ENCODE peak calls at places on chromosomes 4 and X, in seven cellular contexts. U is suprapubic skin; E is mesenchymal stem cell; D is foreskin fibroblast; C is CD4-positive, CD25-positive, alpha-beta regulatory T cell; Z is neuronal stem cell; B is IMR-90. F is an unnamed sample.

GRCh38 chrX:102684772-102685520 is 27.3 kb upstream of the GPRASP2 start:
- DNase-seq in U (no peak), D (no peak), E (no peak), C (no peak), B (no peak), Z (no peak), F (no peak)

GRCh38 chr4:54172156-54172555 is 56.9 kb upstream of the PDGFRA start:
- DNase-seq in U (no peak), D (no peak), C (no peak), E (no peak), Z (no peak), B (no peak), F (no peak)

GRCh38 chr4:166293551-166293950 is 420.5 kb downstream of the TLL1 start:
- DNase-seq in B (no peak), Z (no peak), U (no peak), E (no peak), C (no peak), D (peak; percentile 49), F (no peak)

GRCh38 chr4:113831469-113831868 is 69.9 kb upstream of the CAMK2D start:
- DNase-seq in Z (no peak), B (no peak), C (no peak), D (no peak), E (no peak), U (no peak), F (peak; percentile 39)

GRCh38 chr4:126799471-126799870 is 833.3 kb upstream of the INTU start:
- DNase-seq in D (peak; percentile 31), Z (no peak), B (peak; percentile 13), U (no peak), C (no peak), E (peak; percentile 5), F (no peak)

GRCh38 chr4:114890773-114891172 is 222.6 kb downstream of the NDST4 start:
- DNase-seq in U (no peak), D (peak; percentile 24), B (no peak), E (peak; percentile 3), Z (no peak), C (no peak), F (no peak)

GRCh38 chr4:186604124-186604627 is 48.8 kb upstream of the MTNR1A start:
- DNase-seq in E (no peak), D (no peak), B (no peak), C (no peak), U (no peak), Z (no peak), F (peak; percentile 92)

GRCh38 chrX:33543757-33544156 is 332.4 kb upstream of the DMD start:
- DNase-seq in Z (no peak), D (no peak), E (no peak), B (no peak), U (no peak), C (no peak), F (no peak)

GRCh38 chr4:144421839-144422565 is 224.0 kb upstream of the HHIP start:
- DNase-seq in U (no peak), C (no peak), Z (peak; percentile 5), D (no peak), B (no peak), E (no peak), F (no peak)

GRCh38 chr4:168755643-168756482 is 254.2 kb downstream of the CBR4 start:
- DNase-seq in Z (no peak), C (no peak), D (no peak), U (no peak), B (peak; percentile 66), E (peak; percentile 49), F (no peak)

GRCh38 chr4:63396269-63396668 is 1013.0 kb downstream of the TECRL start:
- DNase-seq in B (no peak), C (no peak), U (no peak), D (no peak), Z (no peak), E (no peak), F (no peak)

GRCh38 chr4:174503079-174503724 is 19.1 kb downstream of the HPGD start:
- DNase-seq in C (no peak), Z (no peak), B (no peak), D (peak; percentile 39), E (no peak), U (no peak), F (no peak)

GRCh38 chr4:96073446-96073845 is 233.6 kb downstream of the PDHA2 start:
- DNase-seq in C (no peak), D (no peak), U (no peak), Z (no peak), B (no peak), E (no peak), F (no peak)

GRCh38 chrX:30906726-30907125 is 17.7 kb upstream of the TAB3 start:
- DNase-seq in B (peak; percentile 54), D (peak; percentile 36), Z (no peak), E (no peak), U (no peak), C (no peak), F (no peak)

GRCh38 chr4:36213956-36214355 is 30.4 kb downstream of the ARAP2 start:
- DNase-seq in B (no peak), U (no peak), C (no peak), E (no peak), D (no peak), Z (no peak), F (no peak)

GRCh38 chr4:4233610-4234009 is 6.9 kb upstream of the OTOP1 start:
- DNase-seq in Z (no peak), U (no peak), C (no peak), B (no peak), E (no peak), D (no peak), F (no peak)

GRCh38 chr4:4227510-4228355 is 1.0 kb upstream of the OTOP1 start:
- DNase-seq in U (no peak), E (no peak), B (no peak), D (no peak), Z (no peak), C (no peak), F (no peak)

GRCh38 chr4:4226606-4227438 is at the start of gene OTOP1:
- DNase-seq in E (no peak), D (no peak), U (no peak), B (no peak), Z (no peak), C (no peak), F (no peak)

GRCh38 chr4:4225915-4226605 is 669 bp downstream of the OTOP1 start:
- DNase-seq in B (peak; percentile 2), D (peak; percentile 47), C (no peak), E (peak; percentile 7), U (no peak), Z (no peak), F (no peak)

GRCh38 chr4:4228356-4228668 is 1.6 kb upstream of the OTOP1 start:
- DNase-seq in C (no peak), B (no peak), Z (no peak), D (no peak), U (no peak), E (no peak), F (no peak)
- H3K4me3 ChIP-seq in C (no peak overlapping the region), B (no peak overlapping the region), Z (no peak overlapping the region), D (no peak overlapping the region), U (no peak overlapping the region), E (no peak overlapping the region), F (no peak overlapping the region)

GRCh38 chrX:41711021-41711667 is 12.8 kb upstream of the GPR82 start:
- DNase-seq in B (no peak), E (no peak), Z (no peak), C (no peak), U (no peak), D (no peak), F (no peak)

GRCh38 chrX:41707218-41707617 is 16.8 kb upstream of the GPR82 start:
- DNase-seq in E (no peak), B (no peak), U (no peak), Z (no peak), D (no peak), C (no peak), F (no peak)

GRCh38 chrX:41703574-41704029 is 14.8 kb downstream of the GPR34 start:
- DNase-seq in C (no peak), E (no peak), D (no peak), Z (no peak), U (no peak), B (no peak), F (no peak)

GRCh38 chrX:41705042-41705441 is 16.3 kb downstream of the GPR34 start:
- DNase-seq in U (no peak), E (no peak), Z (no peak), B (no peak), C (no peak), D (peak; percentile 8), F (no peak)

GRCh38 chrX:41705680-41706374 is 17.1 kb downstream of the GPR34 start:
- DNase-seq in Z (no peak), U (no peak), C (no peak), D (no peak), B (no peak), E (no peak), F (no peak)
- H3K4me3 ChIP-seq in Z (no peak overlapping the region), U (no peak overlapping the region), C (no peak overlapping the region), D (no peak overlapping the region), B (no peak overlapping the region), E (no peak overlapping the region), F (no peak overlapping the region)

GRCh38 chr4:2689114-2689513 is 67.0 kb downstream of the TNIP2 start:
- DNase-seq in U (no peak), Z (no peak), B (no peak), C (no peak), E (no peak), D (peak; percentile 51), F (no peak)

GRCh38 chr4:2688281-2688680 is 67.9 kb downstream of the TNIP2 start:
- DNase-seq in B (no peak), Z (no peak), C (no peak), E (no peak), U (no peak), D (no peak), F (no peak)

GRCh38 chr4:2688697-2689096 is 67.4 kb downstream of the TNIP2 start:
- DNase-seq in B (no peak), U (no peak), D (no peak), E (no peak), C (no peak), Z (no peak), F (no peak)

GRCh38 chr4:2691313-2691712 is 64.8 kb downstream of the TNIP2 start:
- DNase-seq in E (no peak), U (no peak), Z (no peak), D (no peak), C (no peak), B (no peak), F (no peak)

GRCh38 chr4:2689825-2690700 is 66.1 kb downstream of the TNIP2 start:
- DNase-seq in E (no peak), C (no peak), U (no peak), Z (no peak), D (peak; percentile 15), B (no peak), F (no peak)
- H3K4me3 ChIP-seq in E (no peak overlapping the region), C (no peak overlapping the region), U (no peak overlapping the region), Z (no peak overlapping the region), D (no peak overlapping the region), B (no peak overlapping the region), F (no peak overlapping the region)

DNA sequence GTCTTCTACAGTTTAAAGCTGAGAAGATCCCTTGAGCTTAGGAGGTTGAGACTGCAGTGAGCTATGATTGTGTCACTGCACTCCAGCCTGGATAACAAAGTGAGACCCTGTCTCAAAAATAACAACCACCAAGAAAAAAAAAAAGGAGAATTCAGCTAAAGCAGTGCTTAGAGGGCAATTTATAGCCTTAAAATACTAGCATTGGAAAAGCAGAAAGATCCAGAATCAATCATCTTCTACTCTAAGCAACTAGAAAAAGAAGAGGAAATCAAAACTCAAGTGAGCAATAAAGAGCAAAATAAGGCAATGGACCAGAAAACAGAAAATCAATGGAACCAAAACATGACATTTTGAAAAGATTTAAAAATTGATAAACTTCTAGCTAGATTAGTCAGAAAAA is 639 bp upstream of the PI4K2B start:
- DNase-seq in B (no peak), C (no peak), U (no peak), E (no peak), Z (no peak), D (no peak), F (no peak)
- H3K4me3 ChIP-seq in B (peak overlapping the region; percentile 91), C (peak overlapping the region; percentile 85), U (peak overlapping the region; percentile 67), E (peak overlapping the region; percentile 72), Z (peak overlapping the region; percentile 79), D (peak overlapping the region; percentile 68), F (peak overlapping the region; percentile 30)

F was measured in Jurkat, Clone E6-1.